ENCODE peak calls at places on chromosomes 7 and 10, in nine cellular contexts. S is K562, Q is A549, L is tibial nerve, B is stomach, R is transverse colon, Z is esophagus muscularis mucosa, V is suprapubic skin, E is sigmoid colon. X is an unnamed sample.

GRCh38 chr10:97726636-97727178 is 10.2 kb upstream of the ZFYVE27 start:
- DNase-seq in S (peak; percentile 50), Q (no peak), L (no peak), B (no peak), R (peak; percentile 66), Z (no peak), V (no peak), E (no peak), X (no peak)

GRCh38 chr7:75842836-75843446 is 29.3 kb upstream of the CCL24 start:
- DNase-seq in S (peak; percentile 71), Q (peak; percentile 47), L (peak; percentile 30), B (peak; percentile 30), R (no peak), Z (no peak), V (no peak), E (no peak), X (peak; percentile 25)

GRCh38 chr10:77474386-77474785 is 163.2 kb downstream of the KCNMA1 start:
- DNase-seq in S (no peak), Q (no peak), L (no peak), B (no peak), R (peak; percentile 63), Z (no peak), V (no peak), E (no peak), X (no peak)

GRCh38 chr7:15862781-15863165 is 176.3 kb upstream of the MEOX2 start:
- DNase-seq in S (no peak), Q (no peak), L (no peak), B (no peak), R (no peak), Z (no peak), V (no peak), E (no peak), X (no peak)

GRCh38 chr10:50470798-50471582 is 152.8 kb downstream of the SGMS1 start:
- DNase-seq in S (no peak), Q (no peak), L (no peak), B (no peak), R (no peak), Z (no peak), V (no peak), E (no peak), X (no peak)

GRCh38 chr10:72682626-72683025 is 9.3 kb upstream of the MCU start:
- DNase-seq in S (peak; percentile 68), Q (no peak), L (no peak), B (no peak), R (no peak), Z (peak; percentile 26), V (no peak), E (no peak), X (no peak)

GRCh38 chr7:150941983-150942590 is 36.0 kb downstream of the KCNH2 start:
- DNase-seq in S (no peak), Q (no peak), L (no peak), B (no peak), R (peak; percentile 70), Z (no peak), V (peak; percentile 53), E (peak; percentile 83), X (peak; percentile 29)

GRCh38 chr7:111486472-111487142 is 75.7 kb downstream of the IMMP2L start:
- DNase-seq in S (peak; percentile 87), Q (peak; percentile 55), L (peak; percentile 55), B (no peak), R (no peak), Z (no peak), V (no peak), E (no peak), X (no peak)

GRCh38 chr7:150800576-150801241 is at the start of gene TMEM176A:
- DNase-seq in S (no peak), Q (no peak), L (no peak), B (no peak), R (peak; percentile 67), Z (peak; percentile 64), V (no peak), E (no peak), X (peak; percentile 65)

GRCh38 chr10:94279835-94280709 is 82.7 kb downstream of the NOC3L start:
- DNase-seq in S (peak; percentile 63), Q (peak; percentile 34), L (no peak), B (peak; percentile 32), R (peak; percentile 46), Z (no peak), V (no peak), E (no peak), X (no peak)

GRCh38 chr10:5283305-5284158 is 81.2 kb upstream of the UCN3 start:
- DNase-seq in S (peak; percentile 81), Q (peak; percentile 60), L (peak; percentile 54), B (peak; percentile 76), R (peak; percentile 76), Z (peak; percentile 82), V (no peak), E (peak; percentile 70), X (peak; percentile 55)

GRCh38 chr7:132102942-132103341 is 473.3 kb downstream of the PLXNA4 start:
- DNase-seq in S (no peak), Q (no peak), L (no peak), B (no peak), R (no peak), Z (no peak), V (no peak), E (no peak), X (no peak)

GRCh38 chr10:67506083-67506756 is 189.8 kb downstream of the CTNNA3 start:
- DNase-seq in S (no peak), Q (no peak), L (no peak), B (no peak), R (no peak), Z (no peak), V (no peak), E (no peak), X (no peak)

GRCh38 chr10:33134011-33134751 is 176.2 kb upstream of the ITGB1 start:
- DNase-seq in S (no peak), Q (peak; percentile 78), L (no peak), B (no peak), R (peak; percentile 72), Z (no peak), V (no peak), E (peak; percentile 74), X (no peak)

GRCh38 chr10:132394936-132395703 is 1.9 kb upstream of the PWWP2B start:
- DNase-seq in S (no peak), Q (no peak), L (no peak), B (no peak), R (no peak), Z (no peak), V (no peak), E (peak; percentile 75), X (no peak)

GRCh38 chr7:139915864-139916716 is 87.0 kb downstream of the TBXAS1 start:
- DNase-seq in S (peak; percentile 99), Q (peak; percentile 96), L (peak; percentile 54), B (peak; percentile 46), R (peak; percentile 55), Z (no peak), V (no peak), E (no peak), X (no peak)

GRCh38 chr10:96643920-96644319 is 57.1 kb upstream of the TM9SF3 start:
- DNase-seq in S (no peak), Q (no peak), L (no peak), B (no peak), R (no peak), Z (no peak), V (no peak), E (no peak), X (no peak)
- TF ChIP-seq CTCF in S (no peak), Q (no peak), L (no peak), B (no peak), R (no peak), Z (no peak), V (no peak), E (no peak), X (no peak)

GRCh38 chr7:135254-135653 is 57.1 kb upstream of the FAM20C start:
- DNase-seq in S (no peak), Q (no peak), L (no peak), B (no peak), R (no peak), Z (no peak), V (no peak), E (no peak), X (no peak)
- TF ChIP-seq POLR2A in S (no peak), Q (no peak), L (no peak), B (no peak), R (no peak), Z (no peak), V (no peak), E (no peak), X (no peak)

GRCh38 chr10:89118091-89118490 is 89.0 kb downstream of the CH25H start:
- DNase-seq in S (no peak), Q (no peak), L (no peak), B (no peak), R (no peak), Z (no peak), V (no peak), E (no peak), X (no peak)
- TF ChIP-seq EP300 in S (no peak), Q (no peak), L (no peak), B (no peak), R (no peak), Z (no peak), V (no peak), E (no peak), X (no peak)

GRCh38 chr7:90613088-90613498 is 17.0 kb downstream of the CDK14 start:
- DNase-seq in S (no peak), Q (no peak), L (no peak), B (no peak), R (no peak), Z (no peak), V (no peak), E (no peak), X (no peak)
- TF ChIP-seq CTCF in S (no peak), Q (no peak), L (no peak), B (no peak), R (no peak), Z (no peak), V (no peak), E (no peak), X (no peak)

GRCh38 chr10:24916365-24916764 is 36.0 kb downstream of the PRTFDC1 start:
- DNase-seq in S (peak; percentile 52), Q (no peak), L (no peak), B (no peak), R (no peak), Z (no peak), V (no peak), E (no peak), X (no peak)

GRCh38 chr10:24917493-24917892 is 34.9 kb downstream of the PRTFDC1 start:
- DNase-seq in S (no peak), Q (no peak), L (no peak), B (no peak), R (no peak), Z (no peak), V (no peak), E (no peak), X (no peak)

GRCh38 chr10:24925799-24926198 is 26.6 kb downstream of the PRTFDC1 start:
- DNase-seq in S (no peak), Q (no peak), L (no peak), B (no peak), R (no peak), Z (no peak), V (no peak), E (no peak), X (no peak)

GRCh38 chr10:24917979-24918378 is 34.4 kb downstream of the PRTFDC1 start:
- DNase-seq in S (no peak), Q (no peak), L (no peak), B (no peak), R (no peak), Z (no peak), V (no peak), E (no peak), X (no peak)

GRCh38 chr10:24920907-24921881 is 31.2 kb downstream of the PRTFDC1 start:
- DNase-seq in S (peak; percentile 96), Q (peak; percentile 62), L (peak; percentile 31), B (no peak), R (peak; percentile 45), Z (no peak), V (peak; percentile 72), E (no peak), X (peak; percentile 54)
- TF ChIP-seq POLR2A in S (no peak), Q (no peak), L (no peak), B (no peak), R (no peak), Z (no peak), V (no peak), E (no peak), X (no peak)

GRCh38 chr10:91271886-91272285 is 51.4 kb downstream of the PCGF5 start:
- DNase-seq in S (no peak), Q (no peak), L (no peak), B (no peak), R (no peak), Z (no peak), V (no peak), E (no peak), X (no peak)
- TF ChIP-seq EP300 in S (no peak), Q (no peak), L (no peak), B (no peak), R (no peak), Z (no peak), V (no peak), E (no peak), X (no peak)